ENCODE peak calls at places on chromosomes 11 and 22, in ten cellular contexts. O, N, A, Q, Z, F, C, S, B and H are unnamed samples.

GRCh38 chr11:72223615-72224586 is 666 bp upstream of the INPPL1 start:
- DNase-seq in O (peak), N (peak), A (peak), Q (peak), Z (peak), F (peak), C (peak), S (peak), B (peak), H (peak)

GRCh38 chr11:64566915-64567882 is 23.8 kb upstream of the SLC22A12 start:
- DNase-seq in O (no peak), N (no peak), A (no peak), Q (no peak), Z (no peak), F (no peak), C (no peak), S (no peak), B (no peak), H (no peak)

GRCh38 chr11:68127791-68128681 is 6.8 kb upstream of the CHKA start:
- DNase-seq in O (peak), N (no peak), A (peak), Q (no peak), Z (no peak), F (peak), C (no peak), S (no peak), B (peak), H (peak)

GRCh38 chr22:19610518-19611253 is 86.5 kb upstream of the CLDN5 start:
- DNase-seq in O (no peak), N (no peak), A (no peak), Q (no peak), Z (no peak), F (no peak), C (no peak), S (peak), B (no peak), H (no peak)

GRCh38 chr11:84384637-84385227 is 1098.6 kb upstream of the CCDC90B start:
- DNase-seq in O (peak), N (no peak), A (no peak), Q (peak), Z (peak), F (peak), C (no peak), S (peak), B (peak), H (peak)

GRCh38 chr22:19776433-19777031 is 16.0 kb downstream of the TBX1 start:
- DNase-seq in O (no peak), N (no peak), A (peak), Q (no peak), Z (no peak), F (no peak), C (no peak), S (no peak), B (no peak), H (no peak)

GRCh38 chr22:27628891-27629631 is 172.5 kb downstream of the MN1 start:
- DNase-seq in O (no peak), N (no peak), A (no peak), Q (no peak), Z (no peak), F (no peak), C (no peak), S (no peak), B (no peak), H (no peak)

GRCh38 chr11:83349371-83349770 is 63.2 kb upstream of the CCDC90B start:
- DNase-seq in O (no peak), N (no peak), A (no peak), Q (no peak), Z (no peak), F (no peak), C (no peak), S (no peak), B (no peak), H (no peak)

GRCh38 chr11:92211576-92212167 is 12.9 kb upstream of the FAT3 start:
- DNase-seq in O (no peak), N (no peak), A (no peak), Q (peak), Z (no peak), F (peak), C (no peak), S (no peak), B (peak), H (peak)

GRCh38 chr11:31366795-31367194 is 2.7 kb downstream of the DCDC1 start:
- DNase-seq in O (no peak), N (no peak), A (no peak), Q (no peak), Z (no peak), F (no peak), C (no peak), S (no peak), B (no peak), H (no peak)